ENCODE peak calls at places on chromosome 3, in seven cellular contexts. Z, F, E, S, W, P and H are unnamed samples.

GRCh38 chr3:8345396-8345795 is 156.2 kb upstream of the LMCD1 start:
- DNase-seq in E (no peak), W (peak), P (no peak), S (no peak), F (peak), Z (no peak), H (no peak)

GRCh38 chr3:31170932-31171670 is 276.6 kb upstream of the GADL1 start:
- DNase-seq in W (no peak), E (peak), Z (peak), F (no peak), P (no peak), S (no peak), H (no peak)

GRCh38 chr3:150216041-150216811 is 191.9 kb upstream of the TSC22D2 start:
- DNase-seq in S (peak), P (peak), W (no peak), F (no peak), E (no peak), Z (peak), H (no peak)

GRCh38 chr3:82815417-82816058 is 1054.1 kb upstream of the GBE1 start:
- DNase-seq in P (no peak), W (no peak), Z (no peak), F (no peak), S (no peak), E (no peak), H (no peak)

GRCh38 chr3:14680716-14681115 is 5.8 kb downstream of the C3orf20 start:
- DNase-seq in S (no peak), P (no peak), E (no peak), Z (no peak), F (no peak), W (no peak), H (no peak)

GRCh38 chr3:42101048-42101447 is 9.9 kb downstream of the TRAK1 start:
- DNase-seq in F (no peak), Z (peak), P (peak), S (no peak), E (no peak), W (no peak), H (no peak)

GRCh38 chr3:105722943-105723556 is 145.8 kb downstream of the CBLB start:
- DNase-seq in F (peak), P (no peak), E (no peak), W (no peak), Z (no peak), S (no peak), H (peak)

GRCh38 chr3:138909904-138910303 is 37.0 kb downstream of the FOXL2 start:
- DNase-seq in W (no peak), E (no peak), F (no peak), Z (no peak), P (no peak), S (no peak), H (no peak)

GRCh38 chr3:129644836-129645235 is 38.4 kb upstream of the PLXND1 start:
- DNase-seq in F (no peak), E (no peak), Z (no peak), S (no peak), P (no peak), W (peak), H (no peak)

GRCh38 chr3:197027896-197028710 is 1.5 kb downstream of the MELTF start:
- DNase-seq in S (peak), F (no peak), Z (no peak), E (no peak), W (no peak), P (no peak), H (no peak)

GRCh38 chr3:197030379-197031314 is 1.0 kb upstream of the MELTF start:
- DNase-seq in E (no peak), Z (no peak), P (no peak), F (no peak), W (peak), S (no peak), H (no peak)

GRCh38 chr3:197028711-197029510 is 706 bp downstream of the MELTF start:
- DNase-seq in S (peak), P (no peak), E (no peak), Z (no peak), F (peak), W (no peak), H (peak)

GRCh38 chr3:197031315-197032285 is 2.0 kb upstream of the MELTF start:
- DNase-seq in S (peak), W (no peak), Z (peak), P (peak), E (peak), F (no peak), H (peak)

GRCh38 chr3:197029511-197030167 is at the start of gene MELTF:
- DNase-seq in Z (peak), P (no peak), S (peak), W (peak), E (no peak), F (peak), H (peak)
- H3K4me3 ChIP-seq in Z (peak), P (peak), S (no peak), W (peak), E (peak), F (peak), H (peak)

GRCh38 chr3:50156549-50156948 is 1.4 kb downstream of the SEMA3F start:
- DNase-seq in W (peak), E (no peak), F (no peak), Z (no peak), P (no peak), S (no peak), H (no peak)
- H3K4me3 ChIP-seq in W (peak), E (peak), F (no peak), Z (peak), P (peak), S (no peak), H (no peak)

GRCh38 chr3:48423241-48423882 is 6.5 kb downstream of the PLXNB1 start:
- DNase-seq in S (no peak), P (no peak), Z (no peak), W (no peak), F (no peak), E (no peak), H (no peak)

GRCh38 chr3:48426401-48426909 is 3.4 kb downstream of the PLXNB1 start:
- DNase-seq in S (no peak), E (no peak), P (no peak), F (no peak), Z (no peak), W (no peak), H (no peak)

GRCh38 chr3:48423883-48424695 is 5.8 kb downstream of the PLXNB1 start:
- DNase-seq in Z (no peak), W (no peak), E (no peak), P (no peak), S (no peak), F (no peak), H (no peak)

GRCh38 chr3:48426944-48427629 is 2.8 kb downstream of the PLXNB1 start:
- DNase-seq in W (no peak), E (no peak), F (no peak), S (no peak), P (no peak), Z (no peak), H (no peak)

DNA sequence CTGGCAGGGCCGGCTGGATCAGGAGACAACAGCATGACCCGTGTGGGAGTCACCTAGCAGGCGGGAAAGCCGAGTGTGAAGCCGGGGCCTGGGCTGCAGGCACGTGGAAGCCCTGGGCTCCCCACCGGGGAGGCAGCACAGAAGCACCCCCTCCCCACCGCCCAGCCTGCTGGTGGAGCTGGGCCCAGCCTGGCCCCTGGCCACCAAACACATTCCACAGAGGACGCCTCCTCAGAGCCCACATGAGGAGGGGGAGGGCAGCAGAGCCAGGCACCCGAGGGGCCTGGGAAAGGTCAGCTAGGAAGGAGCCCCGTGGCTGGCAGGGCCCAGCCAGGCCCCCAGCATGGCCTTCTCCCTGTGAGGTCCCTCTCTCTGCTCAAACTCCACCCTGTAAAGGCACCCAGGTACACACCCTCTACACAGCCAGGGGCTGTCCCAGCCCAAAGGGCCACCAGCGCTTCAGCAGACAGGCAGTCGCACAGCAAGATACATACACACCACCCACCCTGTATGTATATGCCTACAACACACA is 4.5 kb downstream of the PLXNB1 start:
- DNase-seq in F (no peak), S (no peak), E (no peak), W (no peak), P (no peak), Z (no peak), H (no peak)
- H3K4me3 ChIP-seq in F (no peak), S (no peak), E (no peak), W (no peak), P (no peak), Z (no peak), H (no peak)

DNA sequence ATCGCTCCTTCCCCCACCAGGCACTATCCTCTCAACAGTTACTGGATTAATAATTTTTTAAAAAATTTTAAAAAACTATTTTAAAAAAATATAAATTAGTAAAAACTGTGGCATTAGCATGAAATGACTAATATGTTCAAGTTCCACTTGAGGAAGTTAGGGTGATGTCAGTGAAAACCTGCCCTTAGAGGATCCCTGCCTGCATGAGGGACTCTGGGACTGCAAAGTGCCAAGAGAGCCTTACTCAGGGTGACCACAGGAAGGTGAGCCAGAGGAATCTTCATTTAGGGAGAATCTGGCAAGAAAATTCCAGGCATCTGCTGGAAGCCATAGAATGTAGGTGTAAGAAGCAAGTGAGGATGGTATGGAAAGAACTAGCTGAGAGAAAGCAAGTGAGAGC is 157.7 kb upstream of the BCL6 start:
- DNase-seq in Z (no peak), S (no peak), E (no peak), P (no peak), W (no peak), F (peak), H (no peak)
- H3K4me3 ChIP-seq in Z (no peak), S (no peak), E (no peak), P (no peak), W (no peak), F (peak), H (no peak)

DNA sequence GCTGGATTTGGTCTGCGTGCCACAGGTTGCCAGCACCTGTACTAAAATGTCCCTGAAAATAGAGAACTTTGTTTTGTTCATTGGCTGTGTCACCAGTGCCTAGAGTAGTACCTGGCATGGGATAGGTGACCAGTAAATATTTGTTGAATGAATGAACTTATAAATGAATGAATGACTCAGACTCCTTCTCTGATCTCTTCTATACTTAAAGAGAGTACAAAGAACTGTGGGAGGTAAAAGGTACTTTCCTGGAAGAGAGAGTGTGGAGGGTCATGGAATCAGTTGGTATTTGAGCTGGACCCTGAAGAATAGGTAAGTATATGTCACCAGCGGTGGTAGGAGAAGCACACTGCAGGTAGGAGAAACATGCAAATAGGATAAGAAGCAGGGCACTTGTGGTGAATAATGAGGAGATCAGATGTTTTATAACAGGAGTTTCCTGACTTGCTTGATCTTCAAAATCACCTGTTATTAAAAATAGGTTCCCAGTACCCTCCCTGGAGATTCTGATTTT is 149.4 kb downstream of the LPP start:
- DNase-seq in S (no peak), P (no peak), Z (no peak), E (no peak), W (peak), F (no peak), H (no peak)
- H3K4me3 ChIP-seq in S (no peak), P (no peak), Z (no peak), E (no peak), W (no peak), F (no peak), H (no peak)

DNA sequence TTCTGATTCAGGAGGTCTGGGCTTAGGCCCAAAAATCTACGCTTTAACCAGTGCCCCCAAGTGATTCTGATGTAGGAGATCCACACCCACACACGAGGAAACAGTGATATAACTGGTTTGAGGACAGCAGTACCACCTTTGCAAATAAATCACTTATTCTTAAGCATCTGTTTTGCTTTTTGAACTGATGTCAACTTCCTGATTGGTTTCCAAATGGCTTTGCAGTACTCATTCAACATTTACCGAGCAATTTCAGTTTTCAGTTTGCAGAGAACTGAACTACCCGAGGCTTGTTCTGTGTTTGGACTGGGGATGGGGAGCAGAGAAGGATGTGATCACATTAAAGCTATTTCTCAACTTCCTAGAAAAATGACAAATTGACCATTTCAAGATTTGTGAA is 1.1 kb upstream of the GYG1 start:
- DNase-seq in F (peak), S (no peak), P (no peak), W (no peak), Z (no peak), E (no peak), H (peak)
- H3K4me3 ChIP-seq in F (peak), S (no peak), P (no peak), W (peak), Z (no peak), E (no peak), H (no peak)

GRCh38 chr3:177451277-177451880 is 254.1 kb upstream of the TBL1XR1 start:
- DNase-seq in E (no peak), P (no peak), W (no peak), S (no peak), F (no peak), Z (no peak), H (no peak)

GRCh38 chr3:177451940-177452484 is 254.7 kb upstream of the TBL1XR1 start:
- DNase-seq in P (no peak), S (no peak), W (no peak), F (no peak), E (no peak), Z (no peak), H (no peak)

GRCh38 chr3:177453087-177453844 is 256.0 kb upstream of the TBL1XR1 start:
- DNase-seq in F (no peak), E (no peak), S (no peak), W (no peak), Z (no peak), P (no peak), H (no peak)

GRCh38 chr3:177448987-177449975 is 252.0 kb upstream of the TBL1XR1 start:
- DNase-seq in E (no peak), F (no peak), W (no peak), Z (no peak), P (no peak), S (no peak), H (peak)

GRCh38 chr3:177452487-177452886 is 255.2 kb upstream of the TBL1XR1 start:
- DNase-seq in S (no peak), P (no peak), E (no peak), Z (peak), F (no peak), W (no peak), H (no peak)
- H3K4me3 ChIP-seq in S (no peak), P (no peak), E (no peak), Z (no peak), F (no peak), W (no peak), H (no peak)

GRCh38 chr3:11593318-11594034 is 50.2 kb downstream of the VGLL4 start:
- DNase-seq in Z (no peak), W (no peak), P (no peak), F (no peak), S (no peak), E (no peak), H (no peak)
- H3K4me3 ChIP-seq in Z (no peak), W (no peak), P (no peak), F (no peak), S (no peak), E (no peak), H (no peak)